ENCODE peak calls at places on chromosomes 4 and X, in six cellular contexts. One of them, this sample, is unnamed.

GRCh38 chr4:878796-879729 is 53.1 kb downstream of the GAK start:
- DNase-seq in brain microvascular endothelial cell: no peak
- DNase-seq in GM12865: no peak
- DNase-seq in A172: no peak
- DNase-seq in GM23338: no peak
- DNase-seq in GM10248: no peak
- DNase-seq in this sample: no peak

GRCh38 chrX:37863728-37864127 is 16.4 kb upstream of the DYNLT3 start:
- DNase-seq in brain microvascular endothelial cell: no peak
- DNase-seq in GM12865: no peak
- DNase-seq in A172: no peak
- DNase-seq in GM23338: no peak
- DNase-seq in GM10248: no peak
- DNase-seq in this sample: no peak

GRCh38 chr4:184281231-184282139 is 63.8 kb upstream of the ENPP6 start:
- DNase-seq in brain microvascular endothelial cell: no peak
- DNase-seq in GM12865: peak; percentile 92
- DNase-seq in A172: no peak
- DNase-seq in GM23338: no peak
- DNase-seq in GM10248: peak; percentile 72
- DNase-seq in this sample: peak; percentile 84

GRCh38 chr4:180947421-180947820 is 1295.8 kb upstream of the TENM3 start:
- DNase-seq in brain microvascular endothelial cell: no peak
- DNase-seq in GM12865: no peak
- DNase-seq in A172: peak; percentile 41
- DNase-seq in GM23338: no peak
- DNase-seq in GM10248: no peak
- DNase-seq in this sample: peak; percentile 21

GRCh38 chrX:65451663-65452062 is 82.9 kb downstream of the LAS1L start:
- DNase-seq in brain microvascular endothelial cell: peak; percentile 48
- DNase-seq in GM12865: peak; percentile 51
- DNase-seq in A172: peak; percentile 4
- DNase-seq in GM23338: peak; percentile 56
- DNase-seq in GM10248: peak; percentile 30
- DNase-seq in this sample: peak; percentile 63

GRCh38 chrX:74286950-74287349 is 17.0 kb upstream of the ZCCHC13 start:
- DNase-seq in brain microvascular endothelial cell: peak; percentile 26
- DNase-seq in GM12865: no peak
- DNase-seq in A172: peak; percentile 2
- DNase-seq in GM23338: no peak
- DNase-seq in GM10248: no peak
- DNase-seq in this sample: no peak

GRCh38 chr4:40331092-40331824 is 3.9 kb upstream of the CHRNA9 start:
- DNase-seq in brain microvascular endothelial cell: no peak
- DNase-seq in GM12865: no peak
- DNase-seq in A172: no peak
- DNase-seq in GM23338: no peak
- DNase-seq in GM10248: no peak
- DNase-seq in this sample: no peak

GRCh38 chrX:98523521-98523920 is 1639.8 kb downstream of the RPA4 start:
- DNase-seq in brain microvascular endothelial cell: no peak
- DNase-seq in GM12865: no peak
- DNase-seq in A172: no peak
- DNase-seq in GM23338: no peak
- DNase-seq in GM10248: no peak
- DNase-seq in this sample: no peak

GRCh38 chr4:107312366-107312765 is 276.3 kb upstream of the DKK2 start:
- DNase-seq in brain microvascular endothelial cell: peak; percentile 19
- DNase-seq in GM12865: no peak
- DNase-seq in A172: no peak
- DNase-seq in GM23338: no peak
- DNase-seq in GM10248: no peak
- DNase-seq in this sample: no peak

GRCh38 chr4:82517043-82517442 is 44.7 kb downstream of the TMEM150C start:
- DNase-seq in brain microvascular endothelial cell: no peak
- DNase-seq in GM12865: no peak
- DNase-seq in A172: peak; percentile 38
- DNase-seq in GM23338: no peak
- DNase-seq in GM10248: no peak
- DNase-seq in this sample: no peak

GRCh38 chr4:76830612-76831474 is 67.1 kb downstream of the SOWAHB start:
- DNase-seq in brain microvascular endothelial cell: peak; percentile 61
- DNase-seq in GM12865: no peak
- DNase-seq in A172: peak; percentile 75
- DNase-seq in GM23338: peak; percentile 37
- DNase-seq in GM10248: no peak
- DNase-seq in this sample: no peak

GRCh38 chrX:13418126-13419091 is 98.6 kb upstream of the ATXN3L start:
- DNase-seq in brain microvascular endothelial cell: no peak
- DNase-seq in GM12865: no peak
- DNase-seq in A172: peak; percentile 88
- DNase-seq in GM23338: no peak
- DNase-seq in GM10248: no peak
- DNase-seq in this sample: no peak

GRCh38 chr4:1359976-1360375 is 13.0 kb downstream of the UVSSA start:
- DNase-seq in brain microvascular endothelial cell: no peak
- DNase-seq in GM12865: no peak
- DNase-seq in A172: no peak
- DNase-seq in GM23338: no peak
- DNase-seq in GM10248: no peak
- DNase-seq in this sample: no peak

GRCh38 chr4:48133668-48134444 is at the start of gene TXK:
- DNase-seq in brain microvascular endothelial cell: no peak
- DNase-seq in GM12865: no peak
- DNase-seq in A172: no peak
- DNase-seq in GM23338: no peak
- DNase-seq in GM10248: no peak
- DNase-seq in this sample: no peak

This sample was measured in MM.1S.